ENCODE peak calls at places on chromosome 22, in ten cellular contexts. One of them, this sample, is unnamed.

GRCh38 chr22:46022881-46023512 is 46.0 kb upstream of the WNT7B start:
- DNase-seq in iPS DF 19.7: no peak
- DNase-seq in stimulated activated CD8-positive, alpha-beta memory T cell treated with anti-CD3 and anti-CD28 coated beads, Interleukin-15, amount 100 ng/mL, for 4 hours: no peak
- DNase-seq in prostate gland: no peak
- DNase-seq in nephron progenitor cell: no peak
- DNase-seq in left colon: no peak
- DNase-seq in upper lobe of right lung: no peak
- DNase-seq in GM19239: no peak
- DNase-seq in dorsolateral prefrontal cortex: no peak
- DNase-seq in HT-29: no peak
- DNase-seq in this sample: no peak

GRCh38 chr22:31126128-31126868 is 3.5 kb downstream of the INPP5J start:
- DNase-seq in iPS DF 19.7: no peak
- DNase-seq in stimulated activated CD8-positive, alpha-beta memory T cell treated with anti-CD3 and anti-CD28 coated beads, Interleukin-15, amount 100 ng/mL, for 4 hours: no peak
- DNase-seq in prostate gland: no peak
- DNase-seq in nephron progenitor cell: no peak
- DNase-seq in left colon: no peak
- DNase-seq in upper lobe of right lung: no peak
- DNase-seq in GM19239: no peak
- DNase-seq in dorsolateral prefrontal cortex: no peak
- DNase-seq in HT-29: no peak
- DNase-seq in this sample: no peak

GRCh38 chr22:49869855-49870712 is 16.4 kb downstream of the ZBED4 start:
- DNase-seq in iPS DF 19.7: no peak
- DNase-seq in stimulated activated CD8-positive, alpha-beta memory T cell treated with anti-CD3 and anti-CD28 coated beads, Interleukin-15, amount 100 ng/mL, for 4 hours: no peak
- DNase-seq in prostate gland: no peak
- DNase-seq in nephron progenitor cell: no peak
- DNase-seq in left colon: no peak
- DNase-seq in upper lobe of right lung: no peak
- DNase-seq in GM19239: no peak
- DNase-seq in dorsolateral prefrontal cortex: no peak
- DNase-seq in HT-29: no peak
- DNase-seq in this sample: no peak

GRCh38 chr22:32994921-32995320 is 63.3 kb downstream of the SYN3 start:
- DNase-seq in iPS DF 19.7: no peak
- DNase-seq in stimulated activated CD8-positive, alpha-beta memory T cell treated with anti-CD3 and anti-CD28 coated beads, Interleukin-15, amount 100 ng/mL, for 4 hours: no peak
- DNase-seq in prostate gland: no peak
- DNase-seq in nephron progenitor cell: peak; percentile 22
- DNase-seq in left colon: no peak
- DNase-seq in upper lobe of right lung: no peak
- DNase-seq in GM19239: no peak
- DNase-seq in dorsolateral prefrontal cortex: no peak
- DNase-seq in HT-29: no peak
- DNase-seq in this sample: peak; percentile 27

GRCh38 chr22:25368271-25368670 is 148.8 kb downstream of the CRYBB2 start:
- DNase-seq in iPS DF 19.7: no peak
- DNase-seq in stimulated activated CD8-positive, alpha-beta memory T cell treated with anti-CD3 and anti-CD28 coated beads, Interleukin-15, amount 100 ng/mL, for 4 hours: no peak
- DNase-seq in prostate gland: peak; percentile 63
- DNase-seq in nephron progenitor cell: no peak
- DNase-seq in left colon: peak; percentile 75
- DNase-seq in upper lobe of right lung: no peak
- DNase-seq in GM19239: no peak
- DNase-seq in dorsolateral prefrontal cortex: no peak
- DNase-seq in HT-29: peak; percentile 62
- DNase-seq in this sample: no peak

GRCh38 chr22:40855104-40855959 is 1.1 kb downstream of the ST13 start:
- DNase-seq in iPS DF 19.7: no peak
- DNase-seq in stimulated activated CD8-positive, alpha-beta memory T cell treated with anti-CD3 and anti-CD28 coated beads, Interleukin-15, amount 100 ng/mL, for 4 hours: no peak
- DNase-seq in prostate gland: peak; percentile 8
- DNase-seq in nephron progenitor cell: no peak
- DNase-seq in left colon: peak; percentile 7
- DNase-seq in upper lobe of right lung: no peak
- DNase-seq in GM19239: no peak
- DNase-seq in dorsolateral prefrontal cortex: no peak
- DNase-seq in HT-29: no peak
- DNase-seq in this sample: no peak

GRCh38 chr22:37284126-37284806 is 2.0 kb downstream of the CYTH4 start:
- DNase-seq in iPS DF 19.7: no peak
- DNase-seq in stimulated activated CD8-positive, alpha-beta memory T cell treated with anti-CD3 and anti-CD28 coated beads, Interleukin-15, amount 100 ng/mL, for 4 hours: no peak
- DNase-seq in prostate gland: no peak
- DNase-seq in nephron progenitor cell: no peak
- DNase-seq in left colon: no peak
- DNase-seq in upper lobe of right lung: no peak
- DNase-seq in GM19239: no peak
- DNase-seq in dorsolateral prefrontal cortex: no peak
- DNase-seq in HT-29: no peak
- DNase-seq in this sample: no peak

GRCh38 chr22:42697542-42698013 is 23.1 kb downstream of the A4GALT start:
- DNase-seq in iPS DF 19.7: no peak
- DNase-seq in stimulated activated CD8-positive, alpha-beta memory T cell treated with anti-CD3 and anti-CD28 coated beads, Interleukin-15, amount 100 ng/mL, for 4 hours: no peak
- DNase-seq in prostate gland: no peak
- DNase-seq in nephron progenitor cell: no peak
- DNase-seq in left colon: peak; percentile 40
- DNase-seq in upper lobe of right lung: no peak
- DNase-seq in GM19239: no peak
- DNase-seq in dorsolateral prefrontal cortex: no peak
- DNase-seq in HT-29: peak; percentile 19
- DNase-seq in this sample: no peak

GRCh38 chr22:30217698-30218565 is 28.6 kb downstream of the LIF start:
- DNase-seq in iPS DF 19.7: no peak
- DNase-seq in stimulated activated CD8-positive, alpha-beta memory T cell treated with anti-CD3 and anti-CD28 coated beads, Interleukin-15, amount 100 ng/mL, for 4 hours: no peak
- DNase-seq in prostate gland: no peak
- DNase-seq in nephron progenitor cell: no peak
- DNase-seq in left colon: no peak
- DNase-seq in upper lobe of right lung: no peak
- DNase-seq in GM19239: no peak
- DNase-seq in dorsolateral prefrontal cortex: no peak
- DNase-seq in HT-29: no peak
- DNase-seq in this sample: no peak

GRCh38 chr22:40531951-40532900 is 104.3 kb downstream of the MRTFA start:
- DNase-seq in iPS DF 19.7: no peak
- DNase-seq in stimulated activated CD8-positive, alpha-beta memory T cell treated with anti-CD3 and anti-CD28 coated beads, Interleukin-15, amount 100 ng/mL, for 4 hours: no peak
- DNase-seq in prostate gland: no peak
- DNase-seq in nephron progenitor cell: no peak
- DNase-seq in left colon: no peak
- DNase-seq in upper lobe of right lung: no peak
- DNase-seq in GM19239: no peak
- DNase-seq in dorsolateral prefrontal cortex: no peak
- DNase-seq in HT-29: no peak
- DNase-seq in this sample: no peak

GRCh38 chr22:43848366-43849171 is 13.7 kb downstream of the SULT4A1 start:
- DNase-seq in iPS DF 19.7: no peak
- DNase-seq in stimulated activated CD8-positive, alpha-beta memory T cell treated with anti-CD3 and anti-CD28 coated beads, Interleukin-15, amount 100 ng/mL, for 4 hours: no peak
- DNase-seq in prostate gland: no peak
- DNase-seq in nephron progenitor cell: no peak
- DNase-seq in left colon: no peak
- DNase-seq in upper lobe of right lung: peak; percentile 52
- DNase-seq in GM19239: no peak
- DNase-seq in dorsolateral prefrontal cortex: no peak
- DNase-seq in HT-29: peak; percentile 33
- DNase-seq in this sample: no peak